ENCODE peak calls at places on chromosomes 16 and 17, in six cellular contexts. A is tibial artery; Q is iPS-NIHi11; V is AG08395; Z is activated T-helper 1 cell treated with anti-CD3 and anti-CD28 coated beads, Interleukin-2, amount 50 U/mL, for 16 hours; W is AG08396. S is an unnamed sample.

GRCh38 chr16:8678068-8678927 is 3.9 kb downstream of the ABAT start:
- DNase-seq in A (no peak), Q (no peak), V (peak; percentile 66), Z (no peak), W (peak; percentile 55), S (no peak)

GRCh38 chr17:75503976-75504346 is 11.4 kb downstream of the CASKIN2 start:
- DNase-seq in A (no peak), Q (no peak), V (no peak), Z (no peak), W (no peak), S (no peak)

GRCh38 chr16:49484454-49484853 is 110.8 kb downstream of the C16orf78 start:
- DNase-seq in A (peak; percentile 75), Q (peak; percentile 99), V (peak; percentile 46), Z (no peak), W (peak; percentile 71), S (peak; percentile 81)

GRCh38 chr16:69301187-69301586 is 10.0 kb upstream of the VPS4A start:
- DNase-seq in A (no peak), Q (no peak), V (no peak), Z (no peak), W (no peak), S (no peak)

GRCh38 chr16:69367980-69368379 is 16.4 kb upstream of the TMED6 start:
- DNase-seq in A (no peak), Q (no peak), V (no peak), Z (no peak), W (no peak), S (no peak)

GRCh38 chr17:27529230-27529796 is 73.1 kb downstream of the KSR1 start:
- DNase-seq in A (no peak), Q (no peak), V (no peak), Z (no peak), W (no peak), S (no peak)

GRCh38 chr16:85290626-85291301 is 178.5 kb upstream of the CIBAR2 start:
- DNase-seq in A (no peak), Q (no peak), V (no peak), Z (no peak), W (no peak), S (no peak)

GRCh38 chr17:12830692-12831363 is 41.5 kb downstream of the ARHGAP44 start:
- DNase-seq in A (no peak), Q (no peak), V (no peak), Z (no peak), W (no peak), S (no peak)

GRCh38 chr17:14471052-14471451 is 170.2 kb downstream of the HS3ST3B1 start:
- DNase-seq in A (no peak), Q (no peak), V (peak; percentile 88), Z (no peak), W (peak; percentile 78), S (no peak)

GRCh38 chr16:20611350-20611902 is 35.3 kb upstream of the ACSM2B start:
- DNase-seq in A (peak; percentile 53), Q (no peak), V (no peak), Z (no peak), W (no peak), S (peak; percentile 39)

S was measured in heart right ventricle.